ENCODE peak calls at places on chromosome 18, in eight cellular contexts. One of them, this sample, is unnamed.
A peak's percentile ranks its signal among the peaks of the same experiment; 100 is the strongest.

GRCh38 chr18:29749699-29750098 is 1292.8 kb downstream of the DSC3 start:
- DNase-seq in heart left ventricle: no peak
- DNase-seq in ovary: no peak
- DNase-seq in body of pancreas: no peak
- DNase-seq in IMR-90: peak; percentile 60
- DNase-seq in HCT116: no peak
- DNase-seq in H1: no peak
- DNase-seq in adrenal gland: no peak
- DNase-seq in this sample: no peak

GRCh38 chr18:48786621-48787522 is 163.9 kb downstream of the SMAD7 start:
- DNase-seq in ovary: no peak
- DNase-seq in IMR-90: no peak
- DNase-seq in adrenal gland: no peak
- DNase-seq in HCT116: no peak
- DNase-seq in body of pancreas: no peak
- DNase-seq in H1: no peak
- DNase-seq in heart left ventricle: peak; percentile 27
- DNase-seq in this sample: no peak

GRCh38 chr18:48021273-48021914 is 90.9 kb upstream of the SMAD2 start:
- DNase-seq in ovary: no peak
- DNase-seq in IMR-90: no peak
- DNase-seq in HCT116: no peak
- DNase-seq in H1: no peak
- DNase-seq in heart left ventricle: no peak
- DNase-seq in adrenal gland: peak; percentile 39
- DNase-seq in body of pancreas: no peak
- DNase-seq in this sample: peak; percentile 10

GRCh38 chr18:9404565-9405060 is 70.0 kb downstream of the TWSG1 start:
- DNase-seq in heart left ventricle: no peak
- DNase-seq in H1: no peak
- DNase-seq in body of pancreas: no peak
- DNase-seq in ovary: no peak
- DNase-seq in IMR-90: no peak
- DNase-seq in HCT116: no peak
- DNase-seq in adrenal gland: no peak
- DNase-seq in this sample: no peak

GRCh38 chr18:76425299-76426101 is 69.5 kb downstream of the ZNF516 start:
- DNase-seq in ovary: no peak
- DNase-seq in H1: peak; percentile 46
- DNase-seq in adrenal gland: peak; percentile 48
- DNase-seq in HCT116: no peak
- DNase-seq in body of pancreas: no peak
- DNase-seq in IMR-90: peak; percentile 52
- DNase-seq in heart left ventricle: no peak
- DNase-seq in this sample: no peak

GRCh38 chr18:51438797-51439350 is 241.4 kb upstream of the MEX3C start:
- DNase-seq in IMR-90: no peak
- DNase-seq in body of pancreas: no peak
- DNase-seq in heart left ventricle: no peak
- DNase-seq in ovary: no peak
- DNase-seq in adrenal gland: no peak
- DNase-seq in HCT116: no peak
- DNase-seq in H1: no peak
- DNase-seq in this sample: no peak

GRCh38 chr18:79778291-79778791 is 19.4 kb upstream of the KCNG2 start:
- DNase-seq in H1: peak; percentile 41
- DNase-seq in heart left ventricle: no peak
- DNase-seq in adrenal gland: no peak
- DNase-seq in body of pancreas: no peak
- DNase-seq in ovary: no peak
- DNase-seq in IMR-90: no peak
- DNase-seq in HCT116: no peak
- DNase-seq in this sample: no peak

GRCh38 chr18:73118121-73118816 is 250.5 kb upstream of the NETO1 start:
- DNase-seq in body of pancreas: no peak
- DNase-seq in HCT116: no peak
- DNase-seq in ovary: no peak
- DNase-seq in H1: no peak
- DNase-seq in IMR-90: peak; percentile 72
- DNase-seq in adrenal gland: no peak
- DNase-seq in heart left ventricle: no peak
- DNase-seq in this sample: no peak

GRCh38 chr18:73551211-73551610 is 596.4 kb downstream of the FBXO15 start:
- DNase-seq in body of pancreas: no peak
- DNase-seq in heart left ventricle: no peak
- DNase-seq in H1: no peak
- DNase-seq in ovary: no peak
- DNase-seq in HCT116: no peak
- DNase-seq in adrenal gland: no peak
- DNase-seq in IMR-90: no peak
- DNase-seq in this sample: no peak

GRCh38 chr18:12904012-12904516 is 20.0 kb upstream of the PTPN2 start:
- DNase-seq in HCT116: no peak
- DNase-seq in heart left ventricle: no peak
- DNase-seq in body of pancreas: no peak
- DNase-seq in ovary: peak; percentile 57
- DNase-seq in H1: no peak
- DNase-seq in IMR-90: no peak
- DNase-seq in adrenal gland: no peak
- DNase-seq in this sample: no peak

GRCh38 chr18:41993151-41993550 is 38.1 kb downstream of the PIK3C3 start:
- DNase-seq in IMR-90: no peak
- DNase-seq in heart left ventricle: no peak
- DNase-seq in body of pancreas: no peak
- DNase-seq in adrenal gland: no peak
- DNase-seq in ovary: no peak
- DNase-seq in H1: no peak
- DNase-seq in HCT116: no peak
- DNase-seq in this sample: no peak

GRCh38 chr18:8988262-8988871 is 114.1 kb upstream of the NDUFV2 start:
- DNase-seq in ovary: peak; percentile 49
- DNase-seq in IMR-90: peak; percentile 69
- DNase-seq in body of pancreas: peak; percentile 62
- DNase-seq in heart left ventricle: peak; percentile 43
- DNase-seq in HCT116: peak; percentile 52
- DNase-seq in H1: peak; percentile 73
- DNase-seq in adrenal gland: peak; percentile 79
- DNase-seq in this sample: peak; percentile 64

GRCh38 chr18:34772887-34773286 is 62.8 kb downstream of the DTNA start:
- DNase-seq in body of pancreas: no peak
- DNase-seq in HCT116: no peak
- DNase-seq in ovary: no peak
- DNase-seq in heart left ventricle: no peak
- DNase-seq in H1: no peak
- DNase-seq in adrenal gland: no peak
- DNase-seq in IMR-90: peak; percentile 79
- DNase-seq in this sample: no peak

GRCh38 chr18:7682334-7682733 is 115.2 kb downstream of the PTPRM start:
- DNase-seq in HCT116: no peak
- DNase-seq in heart left ventricle: no peak
- DNase-seq in body of pancreas: no peak
- DNase-seq in ovary: no peak
- DNase-seq in H1: no peak
- DNase-seq in adrenal gland: no peak
- DNase-seq in IMR-90: no peak
- DNase-seq in this sample: no peak

GRCh38 chr18:22168360-22168921 is 948 bp upstream of the GATA6 start:
- DNase-seq in ovary: peak; percentile 55
- DNase-seq in heart left ventricle: no peak
- DNase-seq in H1: peak; percentile 58
- DNase-seq in adrenal gland: peak; percentile 82
- DNase-seq in body of pancreas: peak; percentile 59
- DNase-seq in HCT116: no peak
- DNase-seq in IMR-90: no peak
- DNase-seq in this sample: peak; percentile 57

GRCh38 chr18:12744103-12744502 is 41.3 kb downstream of the PSMG2 start:
- DNase-seq in ovary: no peak
- DNase-seq in body of pancreas: no peak
- DNase-seq in adrenal gland: no peak
- DNase-seq in heart left ventricle: no peak
- DNase-seq in H1: no peak
- DNase-seq in IMR-90: peak; percentile 84
- DNase-seq in HCT116: peak; percentile 42
- DNase-seq in this sample: no peak

GRCh38 chr18:79374408-79375171 is 21.1 kb upstream of the NFATC1 start:
- DNase-seq in adrenal gland: no peak
- DNase-seq in body of pancreas: no peak
- DNase-seq in heart left ventricle: no peak
- DNase-seq in H1: no peak
- DNase-seq in IMR-90: no peak
- DNase-seq in HCT116: no peak
- DNase-seq in ovary: no peak
- DNase-seq in this sample: peak; percentile 11

GRCh38 chr18:52288403-52289004 is 51.5 kb upstream of the DCC start:
- DNase-seq in body of pancreas: peak; percentile 37
- DNase-seq in H1: peak; percentile 81
- DNase-seq in heart left ventricle: no peak
- DNase-seq in ovary: no peak
- DNase-seq in adrenal gland: peak; percentile 54
- DNase-seq in HCT116: no peak
- DNase-seq in IMR-90: no peak
- DNase-seq in this sample: peak; percentile 55

GRCh38 chr18:56973487-56973886 is 173.4 kb upstream of the BOD1L2 start:
- DNase-seq in adrenal gland: no peak
- DNase-seq in heart left ventricle: no peak
- DNase-seq in body of pancreas: no peak
- DNase-seq in ovary: no peak
- DNase-seq in HCT116: no peak
- DNase-seq in IMR-90: peak; percentile 30
- DNase-seq in H1: no peak
- DNase-seq in this sample: no peak

GRCh38 chr18:51447943-51448342 is 250.5 kb upstream of the MEX3C start:
- DNase-seq in ovary: no peak
- DNase-seq in body of pancreas: peak; percentile 12
- DNase-seq in heart left ventricle: no peak
- DNase-seq in adrenal gland: no peak
- DNase-seq in H1: no peak
- DNase-seq in IMR-90: no peak
- DNase-seq in HCT116: no peak
- DNase-seq in this sample: peak; percentile 23

GRCh38 chr18:55401638-55402191 is 186.3 kb downstream of the TCF4 start:
- DNase-seq in ovary: no peak
- DNase-seq in H1: no peak
- DNase-seq in HCT116: no peak
- DNase-seq in adrenal gland: peak; percentile 66
- DNase-seq in IMR-90: peak; percentile 87
- DNase-seq in body of pancreas: no peak
- DNase-seq in heart left ventricle: peak; percentile 26
- DNase-seq in this sample: peak; percentile 73
- H3K4me1 ChIP-seq in ovary: peaks cover 12% of the 10 kb centered on the region
- H3K4me1 ChIP-seq in H1: peaks cover 17% of the 10 kb centered on the region
- H3K4me1 ChIP-seq in HCT116: no peaks in the 10 kb centered on the region
- H3K4me1 ChIP-seq in adrenal gland: peaks cover 36% of the 10 kb centered on the region
- H3K4me1 ChIP-seq in IMR-90: peaks cover 9% of the 10 kb centered on the region
- H3K4me1 ChIP-seq in body of pancreas: peaks cover 3% of the 10 kb centered on the region
- H3K4me1 ChIP-seq in heart left ventricle: peaks cover 8% of the 10 kb centered on the region
- H3K4me1 ChIP-seq in this sample: peaks cover 50% of the 10 kb centered on the region

DNA sequence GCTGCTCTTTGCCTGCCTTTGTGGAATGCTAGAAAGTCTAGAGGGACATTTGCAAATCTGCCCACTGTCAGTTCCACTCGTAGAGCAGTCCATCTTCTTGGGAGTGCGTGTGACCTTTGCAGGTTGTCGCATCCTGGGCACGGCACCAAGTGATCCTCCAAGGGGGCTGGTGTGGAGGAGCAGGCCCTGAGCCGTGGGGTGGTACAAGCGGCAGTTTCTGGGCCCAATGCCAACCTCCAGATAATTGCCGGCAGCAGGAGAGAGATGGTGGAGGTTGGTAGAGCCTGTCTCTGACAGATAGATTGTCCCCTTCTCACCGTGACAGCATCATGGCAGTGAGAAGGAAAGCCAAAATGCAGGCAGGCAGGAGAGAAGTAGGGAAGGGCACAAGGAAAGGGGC is 150.7 kb upstream of the SLC14A2 start:
- DNase-seq in H1: no peak
- DNase-seq in IMR-90: no peak
- DNase-seq in adrenal gland: peak; percentile 63
- DNase-seq in body of pancreas: no peak
- DNase-seq in HCT116: no peak
- DNase-seq in ovary: no peak
- DNase-seq in heart left ventricle: no peak
- DNase-seq in this sample: peak; percentile 41
- TF ChIP-seq POLR2A in H1: no peak
- TF ChIP-seq POLR2A in IMR-90: no peak
- TF ChIP-seq POLR2A in adrenal gland: no peak
- TF ChIP-seq POLR2A in body of pancreas: no peak
- TF ChIP-seq POLR2A in HCT116: no peak
- TF ChIP-seq POLR2A in ovary: no peak
- TF ChIP-seq POLR2A in heart left ventricle: no peak
- TF ChIP-seq POLR2A in this sample: no peak

DNA sequence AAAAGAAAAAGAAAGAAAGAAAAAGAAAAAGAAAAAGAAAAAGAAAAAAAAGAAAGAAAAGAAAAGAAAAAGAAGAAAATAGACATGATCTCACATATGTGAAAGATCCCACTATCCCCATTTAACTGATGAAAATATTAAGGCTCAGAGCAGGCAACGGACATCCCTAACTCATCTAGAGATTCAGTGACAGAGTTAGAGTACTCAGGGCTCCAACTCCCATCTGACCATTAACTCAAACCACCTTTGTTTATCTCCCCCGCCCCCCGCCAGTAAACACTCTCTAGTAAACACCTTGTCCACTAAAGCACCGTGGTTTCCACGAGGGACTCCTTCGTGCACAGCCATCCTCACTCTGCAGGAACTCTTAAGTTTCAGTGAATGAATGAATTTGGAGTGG is 142.9 kb downstream of the TGIF1 start:
- DNase-seq in H1: no peak
- DNase-seq in ovary: no peak
- DNase-seq in HCT116: no peak
- DNase-seq in IMR-90: no peak
- DNase-seq in heart left ventricle: no peak
- DNase-seq in adrenal gland: no peak
- DNase-seq in body of pancreas: no peak
- DNase-seq in this sample: no peak
- H3K4me3 ChIP-seq in H1: peak overlapping the region; percentile 53
- H3K4me3 ChIP-seq in ovary: no peak overlapping the region
- H3K4me3 ChIP-seq in HCT116: no peak overlapping the region
- H3K4me3 ChIP-seq in IMR-90: no peak overlapping the region
- H3K4me3 ChIP-seq in heart left ventricle: no peak overlapping the region
- H3K4me3 ChIP-seq in adrenal gland: no peak overlapping the region
- H3K4me3 ChIP-seq in body of pancreas: no peak overlapping the region
- H3K4me3 ChIP-seq in this sample: no peak overlapping the region

DNA sequence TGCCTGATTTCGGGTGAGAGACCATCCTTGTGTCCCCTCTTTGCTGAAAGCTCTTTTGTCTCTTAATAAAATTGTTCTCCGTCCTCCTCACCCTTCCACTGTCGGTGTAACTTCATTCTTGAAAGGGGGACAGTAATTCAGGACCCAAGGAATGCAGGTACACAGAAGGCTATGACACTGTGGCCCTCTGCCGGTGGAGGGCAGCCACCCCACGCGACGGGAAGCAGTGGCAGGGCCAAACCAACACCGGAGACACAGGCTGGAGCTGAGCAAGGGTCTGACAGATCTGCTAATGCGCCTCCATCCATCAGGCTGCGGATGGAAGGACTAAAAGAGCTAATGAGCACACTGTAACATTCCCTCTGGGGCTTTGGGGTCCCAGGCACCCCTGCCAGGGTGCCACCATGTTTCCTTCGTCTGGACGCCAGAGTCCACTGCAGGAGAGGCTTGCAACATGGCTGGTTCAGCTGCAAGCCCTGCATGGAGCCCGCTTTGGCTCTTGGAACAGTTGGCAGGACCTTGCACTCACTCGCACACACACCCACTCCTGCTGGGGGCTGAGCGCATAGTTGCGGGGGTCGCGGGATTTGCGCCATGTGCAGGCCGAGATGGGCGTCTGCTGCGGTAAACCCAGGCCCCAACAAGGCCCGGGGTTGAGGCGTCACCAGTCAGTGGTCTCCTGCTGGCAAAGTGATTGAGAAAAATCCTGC is 544.1 kb upstream of the CDH7 start:
- DNase-seq in ovary: peak; percentile 2
- DNase-seq in body of pancreas: no peak
- DNase-seq in IMR-90: no peak
- DNase-seq in heart left ventricle: no peak
- DNase-seq in H1: peak; percentile 57
- DNase-seq in HCT116: no peak
- DNase-seq in adrenal gland: no peak
- DNase-seq in this sample: no peak
- H3K4me1 ChIP-seq in ovary: no peaks in the 10 kb centered on the region
- H3K4me1 ChIP-seq in body of pancreas: no peaks in the 10 kb centered on the region
- H3K4me1 ChIP-seq in IMR-90: no peaks in the 10 kb centered on the region
- H3K4me1 ChIP-seq in heart left ventricle: no peaks in the 10 kb centered on the region
- H3K4me1 ChIP-seq in H1: no peaks in the 10 kb centered on the region
- H3K4me1 ChIP-seq in HCT116: no peaks in the 10 kb centered on the region
- H3K4me1 ChIP-seq in adrenal gland: no peaks in the 10 kb centered on the region
- H3K4me1 ChIP-seq in this sample: no peaks in the 10 kb centered on the region

This sample was measured in testis.